ENCODE peak calls at places on chromosomes 12 and 14, in nine cellular contexts. V is body of pancreas, X is gastrocnemius medialis, E is fibroblast of the aortic adventitia, P is HL-60, S is tibial nerve, D is tibial artery, I is neural progenitor cell, A is choroid plexus epithelial cell. T is an unnamed sample.

GRCh38 chr14:73026243-73026844 is 562 bp downstream of the ZFYVE1 start:
- DNase-seq in V (no peak), X (no peak), E (no peak), P (no peak), S (peak; percentile 6), D (no peak), I (no peak), A (no peak), T (no peak)

GRCh38 chr14:51716610-51717009 is 64.9 kb downstream of the FRMD6 start:
- DNase-seq in V (no peak), X (no peak), E (no peak), P (no peak), S (no peak), D (no peak), I (no peak), A (peak; percentile 57), T (peak; percentile 14)

GRCh38 chr12:865614-866013 is 83.9 kb downstream of the RAD52 start:
- DNase-seq in V (no peak), X (no peak), E (no peak), P (no peak), S (no peak), D (no peak), I (no peak), A (no peak), T (no peak)

GRCh38 chr12:104064031-104064841 is at the start of gene HCFC2:
- DNase-seq in V (peak; percentile 90), X (peak; percentile 87), E (peak; percentile 82), P (peak; percentile 87), S (peak; percentile 89), D (peak; percentile 95), I (peak; percentile 94), A (peak; percentile 82), T (peak; percentile 88)

GRCh38 chr14:71300474-71301359 is 393.5 kb downstream of the PCNX1 start:
- DNase-seq in V (peak; percentile 5), X (no peak), E (peak; percentile 54), P (no peak), S (no peak), D (no peak), I (no peak), A (peak; percentile 28), T (peak; percentile 47)

GRCh38 chr12:13288937-13289643 is 92.6 kb downstream of the EMP1 start:
- DNase-seq in V (peak; percentile 44), X (no peak), E (no peak), P (no peak), S (no peak), D (no peak), I (no peak), A (no peak), T (no peak)

GRCh38 chr12:63841611-63842010 is 2.9 kb upstream of the SRGAP1 start:
- DNase-seq in V (no peak), X (no peak), E (peak; percentile 50), P (no peak), S (no peak), D (no peak), I (no peak), A (peak; percentile 19), T (no peak)

GRCh38 chr14:75242546-75243273 is 35.9 kb upstream of the FOS start:
- DNase-seq in V (no peak), X (no peak), E (peak; percentile 93), P (no peak), S (no peak), D (no peak), I (peak; percentile 65), A (peak; percentile 84), T (peak; percentile 88)

GRCh38 chr12:40198601-40199000 is 26.2 kb upstream of the LRRK2 start:
- DNase-seq in V (no peak), X (no peak), E (no peak), P (no peak), S (no peak), D (no peak), I (no peak), A (no peak), T (no peak)

GRCh38 chr14:104821971-104822608 is 21.2 kb downstream of the ZBTB42 start:
- DNase-seq in V (no peak), X (no peak), E (no peak), P (no peak), S (no peak), D (peak; percentile 53), I (no peak), A (no peak), T (no peak)

GRCh38 chr12:30286345-30286926 is 409.2 kb downstream of the IPO8 start:
- DNase-seq in V (no peak), X (no peak), E (peak; percentile 68), P (no peak), S (no peak), D (no peak), I (peak; percentile 48), A (peak; percentile 76), T (peak; percentile 78)

DNA sequence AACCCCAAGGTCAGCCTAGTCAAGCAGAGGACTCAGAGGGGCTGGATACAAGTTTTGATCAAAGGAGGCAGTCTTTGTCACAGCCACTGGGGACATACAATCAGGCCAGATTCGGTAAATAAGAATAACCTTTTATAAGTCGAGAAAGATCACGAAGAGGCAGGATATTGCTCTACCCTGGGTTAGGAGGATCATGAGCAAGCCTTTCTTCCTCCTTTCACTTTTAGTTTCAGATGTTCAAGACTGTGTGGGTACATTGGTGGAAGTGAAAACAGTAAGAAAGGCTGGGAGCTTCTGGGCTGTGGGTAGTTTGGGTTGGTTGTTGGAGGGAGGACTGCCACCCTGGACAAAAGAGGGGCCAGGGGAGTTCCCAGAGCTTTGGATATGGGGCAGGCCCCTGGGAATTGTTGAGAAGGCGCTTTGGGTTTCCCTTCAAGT is 127.7 kb downstream of the SNAPC1 start:
- DNase-seq in V (no peak), X (no peak), E (no peak), P (no peak), S (no peak), D (no peak), I (no peak), A (no peak), T (no peak)
- TF ChIP-seq CTCF in V (no peak), X (no peak), E (no peak), P (no peak), S (no peak), D (no peak), I (peak; percentile 13), A (no peak), T (no peak)

GRCh38 chr14:61470954-61471279 is 149.5 kb downstream of the PRKCH start:
- DNase-seq in V (no peak), X (no peak), E (no peak), P (no peak), S (no peak), D (no peak), I (no peak), A (no peak), T (no peak)

GRCh38 chr14:61470261-61470953 is 149.0 kb downstream of the PRKCH start:
- DNase-seq in V (no peak), X (no peak), E (peak; percentile 97), P (no peak), S (no peak), D (no peak), I (peak; percentile 63), A (peak; percentile 98), T (peak; percentile 100)

GRCh38 chr14:61472801-61473376 is 151.5 kb downstream of the PRKCH start:
- DNase-seq in V (no peak), X (no peak), E (no peak), P (no peak), S (no peak), D (no peak), I (no peak), A (no peak), T (peak; percentile 46)

GRCh38 chr14:61472025-61472672 is 150.8 kb downstream of the PRKCH start:
- DNase-seq in V (peak; percentile 39), X (no peak), E (peak; percentile 97), P (peak; percentile 61), S (no peak), D (no peak), I (no peak), A (peak; percentile 98), T (peak; percentile 99)

GRCh38 chr14:61471297-61471980 is 150.1 kb downstream of the PRKCH start:
- DNase-seq in V (no peak), X (no peak), E (no peak), P (no peak), S (no peak), D (no peak), I (no peak), A (peak; percentile 67), T (peak; percentile 57)
- H3K4me3 ChIP-seq in V (no peak overlapping the region), X (peak overlapping the region; percentile 33), E (peak overlapping the region; percentile 64), P (no peak overlapping the region), S (peak overlapping the region; percentile 35), D (peak overlapping the region; percentile 43), I (no peak overlapping the region), A (peak overlapping the region; percentile 56), T (peak overlapping the region; percentile 53)

DNA sequence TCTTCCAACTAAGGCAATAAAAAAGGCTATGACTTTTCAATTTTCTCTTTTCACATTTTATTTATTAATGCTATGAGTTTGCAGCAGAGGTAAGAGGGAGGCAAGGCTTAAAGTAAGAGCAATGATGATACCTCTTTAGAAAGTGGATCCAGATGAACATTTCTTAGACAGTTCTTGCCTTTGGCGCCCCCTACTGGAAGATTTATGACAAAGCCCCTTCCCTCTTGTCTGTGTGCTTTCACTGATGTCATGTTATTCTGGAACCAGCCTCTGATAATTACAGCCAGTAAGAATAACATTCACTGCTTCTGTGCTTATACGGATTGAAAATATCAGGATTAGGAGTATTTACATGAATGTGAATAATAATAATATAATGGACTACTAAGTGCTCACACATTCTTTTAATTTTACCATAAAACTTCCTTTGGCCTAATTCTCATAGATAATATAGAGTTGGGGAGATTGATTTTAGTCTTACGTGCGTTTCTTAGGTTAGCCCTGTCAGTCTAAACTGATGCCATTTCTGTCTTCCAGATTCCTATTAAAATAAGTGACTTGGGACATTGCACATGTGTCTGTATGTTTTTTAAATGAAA is 1929.9 kb upstream of the SEL1L start:
- DNase-seq in V (peak; percentile 52), X (no peak), E (peak; percentile 27), P (peak; percentile 70), S (peak; percentile 49), D (no peak), I (peak; percentile 84), A (peak; percentile 87), T (peak; percentile 77)
- TF ChIP-seq CTCF in V (peak; percentile 64), X (no peak), E (peak; percentile 41), P (peak; percentile 73), S (peak; percentile 60), D (peak; percentile 52), I (peak; percentile 86), A (peak; percentile 85), T (peak; percentile 80)

DNA sequence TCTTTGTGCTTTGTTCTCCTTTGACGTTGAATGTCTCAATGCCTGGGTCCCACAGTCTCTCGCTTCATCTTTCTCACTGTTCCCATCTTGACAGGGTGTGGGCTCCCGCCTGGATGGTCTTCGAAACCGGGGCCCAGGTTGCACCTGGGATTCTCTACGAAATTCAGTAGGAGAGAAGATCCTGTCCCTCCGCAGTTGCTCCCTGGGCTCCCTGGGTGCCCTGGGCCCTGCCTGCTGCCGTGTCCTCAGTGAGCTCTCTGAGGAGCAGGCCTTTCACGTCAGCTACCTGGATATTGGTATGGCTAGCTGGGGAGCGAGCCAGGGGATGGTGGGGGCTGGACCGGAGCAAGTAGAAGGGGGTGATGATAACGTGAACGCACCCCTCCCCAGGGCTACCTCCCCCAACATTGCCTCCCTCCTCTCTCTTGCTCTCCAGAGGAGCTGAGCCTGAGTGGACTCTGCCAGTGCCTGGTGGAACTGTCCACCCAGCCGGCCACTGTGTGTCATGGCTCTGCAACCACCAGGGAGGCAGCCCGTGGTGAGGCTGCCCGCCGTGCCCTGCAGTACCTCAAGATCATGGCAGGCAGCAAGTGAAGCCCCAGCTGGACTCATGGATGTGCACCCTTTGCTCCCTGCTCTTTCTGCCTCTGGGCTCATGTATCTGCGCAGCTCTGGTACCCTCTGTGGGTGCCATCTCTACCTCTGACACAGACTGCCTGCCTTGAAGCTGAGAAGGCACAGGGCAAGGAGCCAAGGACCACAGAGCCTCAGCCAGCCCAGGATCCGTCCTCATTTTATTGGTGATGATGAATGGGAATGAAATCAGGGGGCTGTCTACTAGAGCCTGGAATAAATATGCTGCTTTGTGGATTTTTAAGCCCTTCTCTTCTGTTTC is 1.5 kb downstream of the NPFF start:
- DNase-seq in V (no peak), X (no peak), E (peak; percentile 34), P (no peak), S (no peak), D (no peak), I (no peak), A (no peak), T (no peak)
- H3K4me3 ChIP-seq in V (no peak overlapping the region), X (no peak overlapping the region), E (no peak overlapping the region), P (no peak overlapping the region), S (no peak overlapping the region), D (no peak overlapping the region), I (no peak overlapping the region), A (no peak overlapping the region), T (no peak overlapping the region)